ENCODE peak calls at places on chromosomes 1 and 21, in nine cellular contexts. S is heart right ventricle; W is upper lobe of right lung; I is pancreas; X is IMR-90; L is colonic mucosa; H is CD8-positive, alpha-beta T cell; C is effector memory CD4-positive, alpha-beta T cell; Z is tibial artery. E is an unnamed sample. For H3K4me1, the result is how much of the 10 kb centered on the place peaks cover.

GRCh38 chr1:29122987-29123870 is 474 bp downstream of the TMEM200B start:
- DNase-seq in S (peak), W (no peak), I (peak), X (peak), L (no peak), H (no peak), C (no peak), Z (no peak), E (peak)

GRCh38 chr1:227372662-227373061 is 54.4 kb upstream of the CDC42BPA start:
- DNase-seq in S (no peak), W (no peak), I (no peak), X (peak), L (no peak), H (no peak), C (no peak), Z (peak), E (no peak)

GRCh38 chr1:16124377-16125087 is 31.3 kb downstream of the EPHA2 start:
- DNase-seq in S (peak), W (no peak), I (peak), X (no peak), L (no peak), H (no peak), C (no peak), Z (no peak), E (peak)

GRCh38 chr1:153627797-153628626 is at the start of gene S100A1:
- DNase-seq in S (peak), W (no peak), I (peak), X (no peak), L (no peak), H (no peak), C (no peak), Z (no peak), E (peak)

GRCh38 chr1:81760487-81761097 is 40.1 kb upstream of the ADGRL2 start:
- DNase-seq in S (no peak), W (no peak), I (no peak), X (peak), L (no peak), H (no peak), C (no peak), Z (no peak), E (no peak)

GRCh38 chr1:179586107-179586823 is 5.4 kb upstream of the TDRD5 start:
- DNase-seq in S (peak), W (peak), I (peak), X (no peak), L (peak), H (no peak), C (no peak), Z (peak), E (peak)

GRCh38 chr1:173823776-173824314 is 628 bp upstream of the DARS2 start:
- DNase-seq in S (no peak), W (no peak), I (no peak), X (peak), L (no peak), H (no peak), C (no peak), Z (no peak), E (no peak)

GRCh38 chr1:225480825-225481434 is 53.1 kb upstream of the LBR start:
- DNase-seq in S (peak), W (peak), I (peak), X (no peak), L (peak), H (no peak), C (no peak), Z (no peak), E (peak)

GRCh38 chr1:6580588-6581270 is 935 bp downstream of the ZBTB48 start:
- DNase-seq in S (no peak), W (peak), I (no peak), X (no peak), L (peak), H (no peak), C (no peak), Z (no peak), E (peak)

GRCh38 chr1:209266590-209267172 is 316.8 kb upstream of the CAMK1G start:
- DNase-seq in S (no peak), W (no peak), I (no peak), X (peak), L (no peak), H (no peak), C (no peak), Z (no peak), E (no peak)

GRCh38 chr21:42807938-42808613 is 71.3 kb downstream of the WDR4 start:
- DNase-seq in S (no peak), W (no peak), I (no peak), X (no peak), L (no peak), H (no peak), C (no peak), Z (no peak), E (no peak)

GRCh38 chr1:191206808-191207207 is 729.1 kb upstream of the BRINP3 start:
- DNase-seq in S (no peak), W (no peak), I (no peak), X (peak), L (no peak), H (no peak), C (no peak), Z (no peak), E (no peak)

GRCh38 chr1:1199961-1200875 is 6.2 kb downstream of the TNFRSF18 start:
- DNase-seq in S (peak), W (no peak), I (peak), X (no peak), L (no peak), H (no peak), C (no peak), Z (no peak), E (peak)

GRCh38 chr1:112247036-112247597 is 148.9 kb upstream of the CTTNBP2NL start:
- DNase-seq in S (no peak), W (no peak), I (no peak), X (no peak), L (no peak), H (no peak), C (no peak), Z (no peak), E (no peak)

GRCh38 chr1:71428029-71428428 is 347.2 kb upstream of the ZRANB2 start:
- DNase-seq in S (no peak), W (no peak), I (no peak), X (no peak), L (no peak), H (no peak), C (no peak), Z (no peak), E (no peak)

GRCh38 chr1:235588156-235588555 is 61.4 kb downstream of the GNG4 start:
- DNase-seq in S (no peak), W (peak), I (no peak), X (no peak), L (no peak), H (no peak), C (no peak), Z (no peak), E (no peak)

GRCh38 chr1:117753232-117753631 is 147.4 kb downstream of the TENT5C start:
- DNase-seq in S (no peak), W (no peak), I (no peak), X (no peak), L (peak), H (no peak), C (no peak), Z (no peak), E (no peak)

GRCh38 chr1:234871710-234872262 is 256.9 kb downstream of the TOMM20 start:
- DNase-seq in S (no peak), W (no peak), I (no peak), X (peak), L (no peak), H (no peak), C (no peak), Z (no peak), E (no peak)

GRCh38 chr21:35882791-35883240 is 177.5 kb downstream of the SETD4 start:
- DNase-seq in S (no peak), W (no peak), I (no peak), X (peak), L (no peak), H (no peak), C (no peak), Z (no peak), E (no peak)

GRCh38 chr1:109096110-109096509 is 5.5 kb downstream of the TMEM167B start:
- DNase-seq in S (no peak), W (no peak), I (no peak), X (no peak), L (no peak), H (no peak), C (no peak), Z (no peak), E (no peak)

GRCh38 chr1:113899101-113899500 is 5.5 kb downstream of the AP4B1 start:
- DNase-seq in S (no peak), W (no peak), I (no peak), X (peak), L (no peak), H (no peak), C (no peak), Z (no peak), E (no peak)

GRCh38 chr1:27005648-27006496 is 6.8 kb downstream of the TENT5B start:
- DNase-seq in S (no peak), W (peak), I (peak), X (no peak), L (no peak), H (no peak), C (no peak), Z (no peak), E (no peak)
- H3K4me1 ChIP-seq in S (half or more), W (under half), I (under half), X (under half), L (under half), H (under half), C (under half), Z (half or more), E (under half)

GRCh38 chr1:156484480-156485058 is 16.0 kb downstream of the MEF2D start:
- DNase-seq in S (no peak), W (no peak), I (peak), X (no peak), L (no peak), H (no peak), C (no peak), Z (no peak), E (no peak)

GRCh38 chr1:156487862-156488261 is 12.7 kb downstream of the MEF2D start:
- DNase-seq in S (no peak), W (no peak), I (peak), X (no peak), L (no peak), H (no peak), C (no peak), Z (no peak), E (no peak)

GRCh38 chr1:156485984-156486383 is 14.6 kb downstream of the MEF2D start:
- DNase-seq in S (no peak), W (no peak), I (peak), X (no peak), L (no peak), H (no peak), C (no peak), Z (no peak), E (no peak)

GRCh38 chr1:156488566-156489165 is 11.9 kb downstream of the MEF2D start:
- DNase-seq in S (no peak), W (no peak), I (no peak), X (no peak), L (no peak), H (no peak), C (no peak), Z (no peak), E (no peak)

DNA sequence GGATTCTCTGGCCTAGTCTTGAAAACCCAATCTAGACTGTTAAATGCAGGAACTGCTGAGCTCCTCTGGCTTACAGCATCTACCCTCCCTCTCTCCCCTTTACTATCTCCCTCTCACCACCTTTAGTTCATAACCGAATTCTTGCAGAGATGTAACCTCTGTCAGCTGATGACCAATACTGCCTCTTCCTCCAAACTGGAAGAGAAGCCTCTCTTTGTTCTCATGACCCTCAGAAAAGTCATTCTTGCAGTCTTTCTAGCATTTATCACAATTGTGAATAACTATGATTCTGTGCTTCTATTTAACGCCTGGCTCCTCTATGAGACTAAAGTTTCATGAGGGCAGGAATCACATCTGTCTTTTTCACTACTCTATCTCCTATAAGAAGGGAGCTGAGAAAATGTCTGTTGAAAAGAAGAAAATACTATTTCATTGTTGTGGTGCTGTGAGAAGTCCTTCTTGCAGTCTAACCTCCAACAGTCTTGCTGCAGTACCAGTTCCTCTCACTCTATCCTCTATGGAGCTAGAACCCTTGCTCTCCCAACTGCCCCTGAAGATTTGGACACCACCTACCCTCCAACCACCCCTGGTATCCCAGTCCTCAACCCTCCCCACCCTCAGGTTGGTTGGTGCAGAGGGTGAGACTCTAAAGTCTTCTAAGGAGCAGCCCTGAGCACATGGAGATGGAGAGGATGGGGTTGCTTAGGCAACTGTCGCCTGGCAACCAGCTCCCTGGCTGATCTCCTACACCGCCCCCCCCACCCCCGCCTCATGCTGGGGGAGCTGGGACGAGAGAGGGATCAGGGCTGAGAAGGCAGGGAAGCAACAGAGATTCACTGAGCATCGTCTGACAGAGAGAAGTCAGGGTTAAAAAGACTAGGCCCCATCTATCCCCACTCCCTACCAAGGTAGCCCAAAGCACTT is 13.9 kb downstream of the MEF2D start:
- DNase-seq in S (no peak), W (no peak), I (no peak), X (no peak), L (no peak), H (no peak), C (no peak), Z (no peak), E (no peak)
- H3K4me1 ChIP-seq in S (half or more), W (half or more), I (under half), X (under half), L (under half), H (half or more), C (under half), Z (half or more), E (under half)

DNA sequence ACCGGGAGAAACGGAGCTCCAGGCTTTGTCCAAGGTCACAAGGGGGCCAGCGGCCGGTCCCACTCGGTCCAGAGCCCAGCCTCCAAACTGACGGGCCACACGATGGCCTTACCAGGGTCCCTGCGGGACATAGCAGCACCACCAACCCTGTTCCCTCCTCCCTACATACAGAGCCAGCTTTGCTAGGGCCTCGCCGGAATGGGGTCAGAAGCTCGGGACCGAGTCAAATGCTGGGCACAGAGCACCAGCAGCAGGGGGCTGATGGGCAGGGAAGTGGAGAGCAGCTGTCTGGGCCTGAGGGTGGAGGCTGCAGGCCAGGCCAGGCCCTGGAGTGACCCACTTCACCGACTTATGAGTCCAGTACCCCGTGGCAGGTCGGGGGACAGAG is 14.9 kb upstream of the TTC39A start:
- DNase-seq in S (no peak), W (no peak), I (peak), X (no peak), L (no peak), H (no peak), C (no peak), Z (no peak), E (no peak)
- H3K4me1 ChIP-seq in S (under half), W (under half), I (under half), X (under half), L (under half), H (under half), C (under half), Z (under half), E (under half)

GRCh38 chr1:160620942-160621632 is 25.8 kb downstream of the SLAMF1 start:
- DNase-seq in S (no peak), W (no peak), I (no peak), X (no peak), L (no peak), H (no peak), C (no peak), Z (no peak), E (no peak)
- H3K4me1 ChIP-seq in S (under half), W (under half), I (under half), X (under half), L (under half), H (under half), C (under half), Z (under half), E (under half)

DNA sequence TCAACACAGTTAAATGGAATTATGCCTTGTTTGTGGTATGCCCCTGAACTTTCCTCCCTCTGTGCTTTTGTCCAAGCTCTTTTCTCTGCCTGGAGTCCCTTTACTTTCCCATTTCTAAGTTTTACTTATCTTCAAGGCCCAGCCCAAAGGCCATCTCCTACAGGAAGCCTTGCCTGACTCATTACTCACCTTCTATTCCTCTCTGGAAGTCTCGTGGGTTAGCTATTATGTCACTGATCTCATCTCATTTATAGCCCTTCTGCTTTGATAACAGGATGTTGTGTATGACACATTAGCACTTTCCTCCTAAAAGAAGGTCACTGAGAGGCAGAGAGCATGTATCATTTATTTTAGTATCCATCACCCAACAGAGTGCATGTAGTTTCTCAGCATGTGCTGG is 78.8 kb upstream of the CD1D start:
- DNase-seq in S (no peak), W (no peak), I (no peak), X (peak), L (no peak), H (no peak), C (no peak), Z (no peak), E (no peak)
- H3K4me1 ChIP-seq in S (under half), W (under half), I (under half), X (under half), L (under half), H (under half), C (under half), Z (under half), E (under half)

GRCh38 chr1:8524637-8525157 is 206.8 kb downstream of the SLC45A1 start:
- DNase-seq in S (no peak), W (no peak), I (no peak), X (peak), L (no peak), H (no peak), C (no peak), Z (no peak), E (no peak)

GRCh38 chr1:8520483-8520966 is 202.6 kb downstream of the SLC45A1 start:
- DNase-seq in S (no peak), W (no peak), I (no peak), X (no peak), L (no peak), H (no peak), C (no peak), Z (no peak), E (no peak)

GRCh38 chr1:8519167-8519566 is 201.3 kb downstream of the SLC45A1 start:
- DNase-seq in S (no peak), W (no peak), I (no peak), X (no peak), L (no peak), H (no peak), C (no peak), Z (no peak), E (no peak)

GRCh38 chr1:8525291-8526275 is 207.7 kb downstream of the SLC45A1 start:
- DNase-seq in S (peak), W (peak), I (peak), X (peak), L (peak), H (peak), C (peak), Z (peak), E (peak)

GRCh38 chr1:8523641-8524206 is 205.8 kb downstream of the SLC45A1 start:
- DNase-seq in S (no peak), W (no peak), I (no peak), X (no peak), L (no peak), H (no peak), C (no peak), Z (no peak), E (no peak)
- H3K4me1 ChIP-seq in S (half or more), W (under half), I (under half), X (under half), L (under half), H (under half), C (under half), Z (under half), E (under half)

DNA sequence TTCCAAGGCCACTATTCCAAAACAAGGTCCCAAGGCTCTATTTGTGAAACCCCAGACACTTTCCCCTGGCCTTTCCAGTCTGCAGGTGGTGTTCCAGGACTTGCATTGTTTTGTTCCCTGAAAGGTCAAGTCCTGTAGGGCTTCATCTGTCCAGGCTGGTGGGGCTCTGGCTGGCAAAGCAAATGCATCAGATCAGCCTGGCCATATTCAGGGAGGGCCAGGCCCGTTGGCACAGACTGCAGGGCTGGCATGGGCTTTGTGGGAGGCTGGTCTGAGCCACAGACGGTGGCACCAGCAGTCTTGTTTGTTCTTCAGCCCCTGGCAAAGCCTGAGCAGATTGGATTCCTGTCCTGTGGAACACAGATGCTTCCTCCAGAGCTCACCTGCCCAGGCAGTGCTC is 93.0 kb downstream of the SPATA46 start:
- DNase-seq in S (peak), W (no peak), I (peak), X (no peak), L (no peak), H (no peak), C (no peak), Z (peak), E (peak)
- H3K4me1 ChIP-seq in S (under half), W (under half), I (under half), X (under half), L (under half), H (under half), C (under half), Z (under half), E (under half)

GRCh38 chr1:27660300-27660837 is 11.6 kb downstream of the IFI6 start:
- DNase-seq in S (no peak), W (no peak), I (no peak), X (no peak), L (no peak), H (no peak), C (no peak), Z (no peak), E (no peak)
- H3K4me1 ChIP-seq in S (half or more), W (under half), I (under half), X (under half), L (under half), H (under half), C (under half), Z (under half), E (under half)

DNA sequence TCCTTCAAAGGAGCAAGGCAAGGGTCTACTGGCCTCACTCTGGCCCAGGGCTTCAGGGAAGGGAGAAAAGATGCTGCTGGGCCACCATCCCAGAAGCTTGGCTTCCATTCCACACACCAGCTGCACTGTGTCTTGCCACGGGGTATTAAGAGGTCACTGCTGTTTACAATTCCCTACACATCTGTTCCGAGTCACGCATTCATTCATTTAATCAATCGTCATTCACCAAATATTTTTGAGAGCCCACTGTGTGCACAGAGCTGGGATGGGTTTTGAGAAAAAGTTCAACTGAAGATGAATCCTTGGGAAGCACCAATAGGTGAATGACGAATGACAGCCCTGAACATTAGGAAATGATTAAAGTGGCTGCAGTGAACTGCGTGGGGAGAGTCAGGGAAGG is 101.7 kb downstream of the NAV1 start:
- DNase-seq in S (peak), W (no peak), I (no peak), X (peak), L (peak), H (no peak), C (no peak), Z (no peak), E (no peak)
- H3K4me1 ChIP-seq in S (half or more), W (under half), I (under half), X (under half), L (under half), H (under half), C (under half), Z (under half), E (under half)